ENCODE peak calls at places on chromosomes 16 and 17, in four cellular contexts. One of them, this sample, is unnamed.

GRCh38 chr17:78995761-78996451 is 13.7 kb downstream of the CANT1 start:
- DNase-seq in SK-N-SH: peak; percentile 34
- DNase-seq in HepG2: no peak
- DNase-seq in H1: no peak
- DNase-seq in this sample: no peak

GRCh38 chr16:31192856-31193642 is 9.5 kb downstream of the PYCARD start:
- DNase-seq in SK-N-SH: no peak
- DNase-seq in HepG2: no peak
- DNase-seq in H1: no peak
- DNase-seq in this sample: no peak

GRCh38 chr17:55163408-55163807 is 101.4 kb upstream of the HLF start:
- DNase-seq in SK-N-SH: no peak
- DNase-seq in HepG2: no peak
- DNase-seq in H1: no peak
- DNase-seq in this sample: no peak

GRCh38 chr17:15247891-15248529 is 17.1 kb downstream of the PMP22 start:
- DNase-seq in SK-N-SH: no peak
- DNase-seq in HepG2: no peak
- DNase-seq in H1: no peak
- DNase-seq in this sample: no peak

GRCh38 chr17:82198092-82198491 is 14.6 kb downstream of the CCDC57 start:
- DNase-seq in SK-N-SH: peak; percentile 5
- DNase-seq in HepG2: no peak
- DNase-seq in H1: no peak
- DNase-seq in this sample: no peak

GRCh38 chr17:17205368-17206148 is 575 bp downstream of the PLD6 start:
- DNase-seq in SK-N-SH: peak; percentile 80
- DNase-seq in HepG2: peak; percentile 42
- DNase-seq in H1: no peak
- DNase-seq in this sample: peak; percentile 23

GRCh38 chr17:76154935-76155845 is 14.1 kb upstream of the FOXJ1 start:
- DNase-seq in SK-N-SH: no peak
- DNase-seq in HepG2: no peak
- DNase-seq in H1: no peak
- DNase-seq in this sample: no peak

GRCh38 chr17:20952183-20952582 is 90.6 kb downstream of the USP22 start:
- DNase-seq in SK-N-SH: no peak
- DNase-seq in HepG2: no peak
- DNase-seq in H1: no peak
- DNase-seq in this sample: no peak

GRCh38 chr16:82735696-82736095 is 108.9 kb downstream of the CDH13 start:
- DNase-seq in SK-N-SH: no peak
- DNase-seq in HepG2: no peak
- DNase-seq in H1: no peak
- DNase-seq in this sample: no peak

GRCh38 chr16:1941162-1941923 is 1.7 kb downstream of the MSRB1 start:
- DNase-seq in SK-N-SH: peak; percentile 9
- DNase-seq in HepG2: peak; percentile 85
- DNase-seq in H1: no peak
- DNase-seq in this sample: no peak

GRCh38 chr16:72561-73537 is at the start of gene RHBDF1:
- DNase-seq in SK-N-SH: peak; percentile 79
- DNase-seq in HepG2: no peak
- DNase-seq in H1: no peak
- DNase-seq in this sample: no peak

GRCh38 chr17:77314601-77315000 is 173.8 kb downstream of the SEC14L1 start:
- DNase-seq in SK-N-SH: peak; percentile 32
- DNase-seq in HepG2: no peak
- DNase-seq in H1: no peak
- DNase-seq in this sample: no peak

GRCh38 chr17:77315551-77316190 is 174.9 kb downstream of the SEC14L1 start:
- DNase-seq in SK-N-SH: peak; percentile 87
- DNase-seq in HepG2: no peak
- DNase-seq in H1: no peak
- DNase-seq in this sample: no peak

GRCh38 chr17:77313831-77314230 is 173.1 kb downstream of the SEC14L1 start:
- DNase-seq in SK-N-SH: no peak
- DNase-seq in HepG2: no peak
- DNase-seq in H1: no peak
- DNase-seq in this sample: no peak

GRCh38 chr17:77316191-77316641 is 175.4 kb downstream of the SEC14L1 start:
- DNase-seq in SK-N-SH: peak; percentile 59
- DNase-seq in HepG2: no peak
- DNase-seq in H1: peak; percentile 47
- DNase-seq in this sample: no peak

GRCh38 chr17:77315010-77315409 is 174.2 kb downstream of the SEC14L1 start:
- DNase-seq in SK-N-SH: no peak
- DNase-seq in HepG2: no peak
- DNase-seq in H1: no peak
- DNase-seq in this sample: no peak
- H3K4me3 ChIP-seq in SK-N-SH: no peak overlapping the region
- H3K4me3 ChIP-seq in HepG2: no peak overlapping the region
- H3K4me3 ChIP-seq in H1: no peak overlapping the region
- H3K4me3 ChIP-seq in this sample: no peak overlapping the region

DNA sequence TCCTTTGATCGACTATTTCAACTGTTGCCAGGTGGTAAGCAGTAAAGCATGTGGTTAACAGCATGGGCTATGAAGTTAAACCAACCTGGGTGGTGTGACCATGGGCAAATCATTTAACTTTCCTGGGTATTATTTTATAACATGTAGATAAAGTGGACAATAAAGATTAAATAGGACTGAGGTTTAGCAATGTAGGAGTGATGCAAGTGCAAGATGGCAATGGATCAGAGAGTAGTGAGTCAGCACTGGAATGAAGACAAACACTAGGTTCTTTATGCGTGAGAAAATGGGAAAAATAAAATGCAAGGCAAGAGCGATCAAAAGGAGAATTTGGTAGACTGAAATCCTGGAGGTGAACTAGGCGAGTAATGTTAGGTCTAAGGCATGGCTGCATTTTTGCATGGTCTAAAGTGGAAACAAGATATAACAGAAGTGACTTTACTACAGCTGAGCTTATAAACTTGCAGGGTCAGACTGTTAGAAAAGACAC is 222.4 kb upstream of the AXIN2 start:
- DNase-seq in SK-N-SH: no peak
- DNase-seq in HepG2: peak; percentile 90
- DNase-seq in H1: no peak
- DNase-seq in this sample: no peak
- TF ChIP-seq JUND in SK-N-SH: peak; percentile 73
- TF ChIP-seq JUND in HepG2: no peak
- TF ChIP-seq JUND in H1: no peak
- TF ChIP-seq JUND in this sample: no peak

DNA sequence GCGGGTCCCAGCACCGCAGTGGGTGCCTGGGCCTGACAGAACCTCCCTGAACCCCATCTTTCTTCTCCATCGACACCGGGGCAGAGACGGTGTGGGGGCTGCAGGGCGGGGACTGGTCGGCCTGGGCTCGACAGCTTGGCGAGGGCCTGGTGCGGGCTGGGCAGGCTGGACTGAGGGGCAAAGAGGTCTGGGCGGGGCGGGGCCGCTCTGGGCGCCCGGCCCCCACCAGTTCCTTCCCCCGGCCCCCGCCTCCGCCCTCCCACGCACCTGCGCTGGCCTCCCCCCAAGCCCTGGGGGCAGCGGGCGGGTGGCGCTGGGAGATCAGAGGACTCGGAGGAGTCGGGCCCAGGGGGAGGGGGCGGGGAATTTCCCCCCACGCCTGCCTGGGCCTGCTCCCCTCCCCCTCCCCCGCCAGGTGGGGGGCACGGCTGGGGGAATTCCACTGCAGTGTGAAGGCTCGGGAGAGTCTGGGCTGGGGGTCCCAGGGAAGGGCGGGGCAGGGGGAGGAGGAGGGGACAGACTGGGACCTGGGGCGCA is 933 bp upstream of the KREMEN2 start:
- DNase-seq in SK-N-SH: no peak
- DNase-seq in HepG2: no peak
- DNase-seq in H1: no peak
- DNase-seq in this sample: no peak
- TF ChIP-seq TCF12 in SK-N-SH: no peak
- TF ChIP-seq TCF12 in HepG2: no peak
- TF ChIP-seq TCF12 in H1: no peak
- TF ChIP-seq TCF12 in this sample: peak; percentile 64

DNA sequence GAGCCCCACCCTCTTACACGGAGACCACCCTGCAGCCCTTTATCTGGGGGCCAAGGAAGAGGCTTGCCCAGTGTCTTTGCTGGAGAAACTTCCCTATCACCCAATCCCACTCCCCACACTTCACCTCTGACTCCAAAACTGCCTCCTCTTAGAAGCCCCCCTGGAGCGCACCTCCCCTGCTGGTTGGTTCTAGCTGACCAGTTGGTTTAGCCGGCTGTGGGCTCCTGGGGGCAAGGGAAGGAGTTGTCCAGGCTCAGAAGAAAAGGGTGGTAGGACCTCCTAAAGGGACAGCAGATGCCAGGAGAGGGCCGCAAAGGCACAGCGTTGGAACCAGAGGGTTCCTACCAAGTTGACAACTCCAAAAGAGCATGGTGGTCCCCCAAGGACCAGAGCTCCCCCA is 2.0 kb downstream of the BCAR1 start:
- DNase-seq in SK-N-SH: no peak
- DNase-seq in HepG2: no peak
- DNase-seq in H1: no peak
- DNase-seq in this sample: no peak
- H3K4me3 ChIP-seq in SK-N-SH: peak overlapping the region; percentile 88
- H3K4me3 ChIP-seq in HepG2: peak overlapping the region; percentile 87
- H3K4me3 ChIP-seq in H1: no peak overlapping the region
- H3K4me3 ChIP-seq in this sample: no peak overlapping the region

DNA sequence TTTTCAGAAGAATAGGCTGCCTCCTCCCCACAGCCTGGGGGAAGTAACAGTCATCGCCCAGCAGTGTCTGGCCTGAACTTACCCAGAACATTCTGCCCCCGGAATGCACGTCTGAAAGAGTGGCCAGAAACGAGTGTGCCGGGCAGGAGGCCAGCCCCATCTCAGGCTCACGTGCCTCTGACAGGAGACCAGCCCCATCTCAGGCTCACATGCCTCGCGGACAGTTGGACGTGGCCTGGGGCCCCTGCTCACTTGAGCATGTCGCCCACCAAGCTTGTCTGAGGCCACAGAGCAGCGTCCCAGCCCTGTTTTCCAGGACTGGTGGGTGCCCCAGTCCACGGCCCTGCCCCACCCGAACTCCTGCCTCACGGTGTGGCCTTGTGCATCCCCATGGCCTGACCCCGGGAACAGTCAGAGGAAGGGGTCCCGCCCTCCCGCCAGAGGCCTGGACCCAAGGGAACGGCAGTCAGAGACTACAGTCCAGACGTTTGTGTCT is 16.3 kb upstream of the CDH15 start:
- DNase-seq in SK-N-SH: no peak
- DNase-seq in HepG2: no peak
- DNase-seq in H1: no peak
- DNase-seq in this sample: no peak
- TF ChIP-seq JUND in SK-N-SH: no peak
- TF ChIP-seq JUND in HepG2: no peak
- TF ChIP-seq JUND in H1: no peak
- TF ChIP-seq JUND in this sample: no peak

DNA sequence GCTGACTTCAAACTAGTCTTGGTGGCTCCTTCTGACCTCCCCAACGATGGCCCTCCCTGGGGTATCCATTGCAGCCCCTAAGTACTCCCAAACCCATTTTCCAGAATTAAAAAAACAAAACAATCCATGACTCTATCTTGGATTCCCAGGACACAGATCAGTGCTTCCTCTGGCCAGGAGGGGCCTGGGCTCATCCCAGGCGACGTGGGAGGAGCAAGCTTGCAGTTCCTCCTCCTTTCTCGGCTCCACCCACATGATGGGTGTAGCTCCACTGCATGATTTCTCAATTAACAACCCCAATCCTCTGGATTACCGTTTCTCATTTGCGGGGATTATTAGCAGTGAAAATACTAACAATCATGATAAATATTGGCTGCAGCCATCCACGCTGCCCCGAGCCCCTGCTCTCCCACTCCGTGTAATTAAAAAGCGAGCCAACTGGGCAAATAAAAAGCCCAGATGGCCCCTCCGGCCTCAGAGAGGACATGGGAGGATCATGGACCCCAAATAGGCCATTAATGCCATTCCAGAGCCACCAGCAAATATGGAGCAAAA is 46.4 kb upstream of the SDK2 start:
- DNase-seq in SK-N-SH: peak; percentile 47
- DNase-seq in HepG2: no peak
- DNase-seq in H1: no peak
- DNase-seq in this sample: no peak
- TF ChIP-seq TCF12 in SK-N-SH: no peak
- TF ChIP-seq TCF12 in HepG2: no peak
- TF ChIP-seq TCF12 in H1: no peak
- TF ChIP-seq TCF12 in this sample: no peak

DNA sequence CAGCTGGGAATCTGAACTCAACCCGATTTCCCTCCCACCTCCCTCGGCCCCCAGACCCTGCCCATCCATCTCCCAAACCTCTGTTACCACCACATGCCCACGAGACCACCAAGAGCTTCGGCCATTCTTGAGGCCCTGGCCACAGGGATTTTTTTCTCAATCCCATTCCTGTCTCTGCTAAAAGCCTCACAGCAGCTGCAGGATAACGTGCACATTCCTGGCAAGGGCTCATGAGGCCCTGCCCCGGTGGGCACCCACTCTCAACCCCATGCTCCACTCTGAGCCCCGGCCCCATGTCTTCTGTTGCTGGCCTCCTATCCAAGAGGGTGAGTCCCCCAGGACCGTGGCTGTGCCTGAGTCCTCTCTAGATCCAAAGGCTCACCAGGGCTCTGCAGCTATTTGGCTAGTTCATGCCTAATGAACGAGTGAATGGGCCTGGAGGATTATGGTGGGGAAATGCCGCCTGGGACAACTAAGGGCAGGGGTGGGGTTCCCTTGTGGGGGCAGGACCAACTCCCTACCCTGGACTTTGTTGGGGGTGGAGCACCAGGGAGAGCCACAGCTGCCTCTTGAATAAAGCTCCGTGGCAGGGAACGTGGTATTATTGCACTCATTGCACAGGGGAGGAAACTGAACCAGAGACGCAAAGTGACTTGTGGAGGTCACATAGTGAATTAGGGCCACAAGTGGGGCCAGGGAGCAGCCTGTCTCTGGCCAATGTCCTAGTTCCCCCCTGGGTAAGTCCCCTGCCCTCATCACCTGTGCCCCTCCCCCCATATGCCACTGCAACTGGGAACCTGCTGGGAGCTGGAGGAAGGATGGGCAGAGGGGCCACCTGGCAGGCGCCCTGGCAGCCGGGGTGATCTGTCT is 113.8 kb upstream of the SMURF2 start:
- DNase-seq in SK-N-SH: no peak
- DNase-seq in HepG2: peak; percentile 39
- DNase-seq in H1: no peak
- DNase-seq in this sample: no peak
- H3K4me3 ChIP-seq in SK-N-SH: no peak overlapping the region
- H3K4me3 ChIP-seq in HepG2: peak overlapping the region; percentile 70
- H3K4me3 ChIP-seq in H1: no peak overlapping the region
- H3K4me3 ChIP-seq in this sample: no peak overlapping the region

DNA sequence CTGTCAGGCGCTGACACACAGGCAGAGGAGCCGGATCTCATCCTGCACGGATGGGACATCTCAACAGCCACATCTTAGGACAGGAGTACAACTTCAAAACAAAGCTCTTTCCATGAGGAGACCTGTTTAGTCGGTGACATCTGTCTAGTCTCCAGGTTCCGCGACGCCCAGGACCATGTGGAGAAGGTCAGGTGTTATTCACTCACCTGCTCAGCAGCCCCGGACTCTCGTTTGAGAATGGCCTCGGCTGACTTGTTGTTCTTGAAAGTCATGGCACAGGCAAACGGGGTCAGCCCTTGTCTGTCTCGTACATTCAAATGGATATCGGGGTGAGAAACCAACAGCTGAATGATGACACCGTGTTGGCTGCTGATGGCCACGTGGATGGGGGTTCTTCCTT is 35.7 kb downstream of the CYB5D2 start:
- DNase-seq in SK-N-SH: no peak
- DNase-seq in HepG2: no peak
- DNase-seq in H1: no peak
- DNase-seq in this sample: no peak
- TF ChIP-seq JUND in SK-N-SH: no peak
- TF ChIP-seq JUND in HepG2: no peak
- TF ChIP-seq JUND in H1: no peak
- TF ChIP-seq JUND in this sample: no peak